ENCODE peak calls at places on chromosomes 3 and 15, in five cellular contexts. U is NB4, J is uterus, R is A549, A is erythroblast. S is an unnamed sample.

GRCh38 chr3:42654331-42655201 is 1.1 kb downstream of the ZBTB47 start:
- DNase-seq in U (peak; percentile 43), J (peak; percentile 63), R (no peak), A (peak; percentile 37), S (no peak)

GRCh38 chr3:186705882-186706780 is 11.0 kb upstream of the KNG1 start:
- DNase-seq in U (peak; percentile 62), A (no peak), J (no peak), R (no peak), S (no peak)

GRCh38 chr3:42745291-42745745 is 27.7 kb downstream of the CCDC13 start:
- DNase-seq in A (no peak), U (no peak), J (no peak), R (no peak), S (no peak)

GRCh38 chr15:69701198-69701597 is 248.6 kb downstream of the RPLP1 start:
- DNase-seq in R (no peak), U (no peak), A (no peak), J (no peak), S (no peak)

GRCh38 chr15:29220852-29221251 is 48.8 kb downstream of the NSMCE3 start:
- DNase-seq in R (no peak), J (no peak), U (no peak), A (no peak), S (no peak)

GRCh38 chr3:29313074-29313473 is 32.2 kb downstream of the RBMS3 start:
- DNase-seq in A (no peak), U (no peak), J (no peak), R (no peak), S (no peak)

GRCh38 chr3:159260049-159260662 is 458.3 kb downstream of the MFSD1 start:
- DNase-seq in U (peak; percentile 65), A (peak; percentile 53), R (peak; percentile 19), J (peak; percentile 34), S (no peak)

GRCh38 chr3:196082471-196082971 is 631 bp upstream of the TFRC start:
- DNase-seq in U (no peak), A (no peak), R (peak; percentile 3), J (no peak), S (no peak)

GRCh38 chr3:197912770-197913476 is 37.1 kb upstream of the RPL35A start:
- DNase-seq in J (no peak), U (no peak), R (no peak), A (no peak), S (no peak)

GRCh38 chr3:125381743-125382142 is 6.6 kb upstream of the ZNF148 start:
- DNase-seq in A (no peak), R (no peak), J (no peak), U (peak; percentile 15), S (peak; percentile 42)

GRCh38 chr15:74464897-74465296 is 3.9 kb upstream of the UBL7 start:
- DNase-seq in U (no peak), A (no peak), J (no peak), R (no peak), S (no peak)

GRCh38 chr3:114586119-114586518 is 292.3 kb downstream of the TIGIT start:
- DNase-seq in A (no peak), R (no peak), U (no peak), J (no peak), S (no peak)

GRCh38 chr3:123151251-123151705 is 50.5 kb upstream of the SEC22A start:
- DNase-seq in J (no peak), U (no peak), R (no peak), A (no peak), S (no peak)

GRCh38 chr15:25175033-25175788 is 220.4 kb downstream of the SNRPN start:
- DNase-seq in R (no peak), U (no peak), J (peak; percentile 6), A (no peak), S (no peak)

GRCh38 chr3:140290105-140290504 is 355.1 kb downstream of the CLSTN2 start:
- DNase-seq in A (no peak), U (no peak), J (no peak), R (no peak), S (no peak)

GRCh38 chr3:38707730-38708129 is 58.2 kb upstream of the SCN5A start:
- DNase-seq in A (no peak), U (peak; percentile 15), J (no peak), R (no peak), S (peak; percentile 14)

GRCh38 chr15:40747685-40748631 is 7.1 kb downstream of the RMDN3 start:
- DNase-seq in J (no peak), A (peak; percentile 90), R (no peak), U (no peak), S (no peak)

GRCh38 chr15:84915011-84915958 is 30.8 kb downstream of the SLC28A1 start:
- DNase-seq in R (peak; percentile 98), A (no peak), U (peak; percentile 64), J (peak; percentile 93), S (peak; percentile 73)

GRCh38 chr15:51982013-51982769 is 10.6 kb upstream of the LEO1 start:
- DNase-seq in A (peak; percentile 88), R (peak; percentile 83), J (peak; percentile 22), U (peak; percentile 94), S (peak; percentile 6)
- TF ChIP-seq POLR2A in A (no peak), R (no peak), J (no peak), U (peak; percentile 27), S (no peak)

DNA sequence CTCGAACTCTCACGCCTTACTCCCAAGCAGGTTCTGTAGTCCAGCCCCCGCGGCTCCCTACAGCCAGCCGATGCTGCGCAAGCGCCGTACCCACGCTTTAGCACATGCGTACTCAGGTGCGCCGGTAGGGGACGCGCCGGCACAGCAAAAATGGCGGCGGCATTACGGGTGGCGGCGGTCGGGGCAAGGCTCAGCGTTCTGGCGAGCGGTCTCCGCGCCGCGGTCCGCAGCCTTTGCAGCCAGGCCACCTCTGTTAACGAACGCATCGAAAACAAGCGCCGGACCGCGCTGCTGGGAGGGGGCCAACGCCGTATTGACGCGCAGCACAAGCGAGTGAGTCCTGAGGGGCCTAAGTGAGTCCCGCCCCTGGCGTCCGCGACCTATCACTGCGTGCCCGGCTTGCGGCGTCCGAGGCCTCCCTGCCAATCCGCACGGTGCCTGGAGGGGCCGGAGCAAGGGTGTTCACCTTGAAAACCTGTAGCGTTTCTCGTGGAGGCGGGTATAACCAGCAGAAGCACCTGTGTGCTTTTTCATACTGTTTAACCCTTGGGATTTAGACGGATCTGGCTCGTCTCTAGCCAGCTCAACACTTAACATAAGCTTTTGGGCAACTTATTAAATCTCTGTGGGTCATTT is at the start of gene PCCB:
- DNase-seq in R (peak; percentile 87), J (peak; percentile 92), U (peak; percentile 95), A (peak; percentile 97), S (peak; percentile 94)
- TF ChIP-seq POLR2A in R (peak; percentile 77), J (peak; percentile 66), U (peak; percentile 89), A (peak; percentile 82), S (peak; percentile 91)

GRCh38 chr3:112413074-112413473 is 80.1 kb downstream of the CD200 start:
- DNase-seq in A (no peak), U (no peak), R (no peak), J (no peak), S (no peak)
- TF ChIP-seq POLR2A in A (no peak), U (no peak), R (no peak), J (no peak), S (no peak)

GRCh38 chr3:87489892-87490291 is 213.5 kb upstream of the POU1F1 start:
- DNase-seq in R (no peak), A (no peak), U (no peak), J (no peak), S (no peak)
- TF ChIP-seq POLR2A in R (no peak), A (no peak), U (no peak), J (no peak), S (no peak)